ENCODE peak calls at places on chromosome 2, in six cellular contexts. C is heart left ventricle, G is bronchial epithelial cell, F is cardiac muscle cell, I is Calu3, A is PC-9. K is an unnamed sample.

GRCh38 chr2:28185153-28185552 is 207.5 kb upstream of the FOSL2 start:
- DNase-seq in C (no peak), G (peak), F (no peak), I (no peak), A (no peak), K (no peak)

GRCh38 chr2:73285162-73285739 is 973 bp upstream of the FBXO41 start:
- DNase-seq in C (no peak), G (no peak), F (no peak), I (peak), A (no peak), K (no peak)

GRCh38 chr2:241040081-241040803 is 41.8 kb downstream of the SNED1 start:
- DNase-seq in C (no peak), G (no peak), F (no peak), I (no peak), A (no peak), K (no peak)

GRCh38 chr2:240136671-240137292 is 677 bp upstream of the COPS9 start:
- DNase-seq in C (no peak), G (no peak), F (no peak), I (no peak), A (no peak), K (peak)

GRCh38 chr2:200442471-200442870 is 67.4 kb downstream of the KCTD18 start:
- DNase-seq in C (no peak), G (no peak), F (peak), I (no peak), A (no peak), K (no peak)

GRCh38 chr2:128357561-128358370 is 39.1 kb upstream of the HS6ST1 start:
- DNase-seq in C (no peak), G (no peak), F (no peak), I (no peak), A (no peak), K (no peak)

GRCh38 chr2:161796192-161796591 is 172.0 kb downstream of the SLC4A10 start:
- DNase-seq in C (no peak), G (peak), F (peak), I (no peak), A (no peak), K (no peak)

GRCh38 chr2:208072250-208072892 is 47.0 kb upstream of the PLEKHM3 start:
- DNase-seq in C (peak), G (peak), F (peak), I (peak), A (peak), K (peak)

GRCh38 chr2:191496838-191497237 is 181.1 kb upstream of the NABP1 start:
- DNase-seq in C (no peak), G (no peak), F (no peak), I (no peak), A (no peak), K (no peak)
- TF ChIP-seq CTCF in C (no peak), G (no peak), F (no peak), I (no peak), A (no peak), K (no peak)

GRCh38 chr2:11535899-11536344 is 2.1 kb downstream of the GREB1 start:
- DNase-seq in C (no peak), G (no peak), F (no peak), I (no peak), A (no peak), K (no peak)

GRCh38 chr2:11533278-11534077 is at the start of gene GREB1:
- DNase-seq in C (no peak), G (peak), F (no peak), I (no peak), A (no peak), K (no peak)

GRCh38 chr2:11532434-11533055 is 1.3 kb upstream of the GREB1 start:
- DNase-seq in C (no peak), G (peak), F (peak), I (no peak), A (no peak), K (no peak)

GRCh38 chr2:11534078-11534745 is 367 bp downstream of the GREB1 start:
- DNase-seq in C (no peak), G (no peak), F (no peak), I (no peak), A (no peak), K (no peak)

GRCh38 chr2:11534746-11535484 is 1.1 kb downstream of the GREB1 start:
- DNase-seq in C (no peak), G (no peak), F (no peak), I (no peak), A (no peak), K (no peak)
- TF ChIP-seq CTCF in C (no peak), G (no peak), F (peak), I (no peak), A (peak), K (no peak)

DNA sequence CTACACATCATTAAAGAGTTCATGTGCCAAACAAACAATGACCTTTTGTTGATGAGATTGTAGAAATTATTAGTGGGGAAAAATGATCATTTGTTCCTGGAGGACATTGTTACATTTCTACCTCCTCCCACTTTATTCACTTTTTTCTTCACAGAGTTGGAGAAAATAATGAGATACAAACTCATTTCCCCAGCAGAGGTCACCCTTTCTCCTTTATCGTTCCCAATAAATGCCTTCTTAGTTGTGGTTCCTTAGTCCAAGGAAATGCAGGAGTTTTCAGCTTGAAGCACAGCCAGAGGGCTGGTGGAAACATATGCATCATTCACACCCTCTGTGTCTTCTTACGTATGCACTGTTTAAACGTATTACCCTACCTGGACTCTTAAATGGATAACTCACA is 108.8 kb downstream of the SLC4A3 start:
- DNase-seq in C (no peak), G (peak), F (peak), I (peak), A (peak), K (no peak)
- TF ChIP-seq CTCF in C (peak), G (peak), F (peak), I (peak), A (peak), K (peak)

GRCh38 chr2:176134978-176135575 is 5.6 kb downstream of the HOXD8 start:
- DNase-seq in C (no peak), G (no peak), F (no peak), I (no peak), A (no peak), K (no peak)
- TF ChIP-seq CTCF in C (no peak), G (no peak), F (no peak), I (no peak), A (no peak), K (no peak)

GRCh38 chr2:172000696-172001361 is 1.1 kb downstream of the METAP1D start:
- DNase-seq in C (no peak), G (no peak), F (no peak), I (no peak), A (no peak), K (no peak)

GRCh38 chr2:171996021-171996420 is 3.7 kb upstream of the METAP1D start:
- DNase-seq in C (no peak), G (no peak), F (no peak), I (no peak), A (no peak), K (no peak)

GRCh38 chr2:171999125-171999524 is 628 bp upstream of the METAP1D start:
- DNase-seq in C (no peak), G (no peak), F (no peak), I (no peak), A (no peak), K (no peak)

GRCh38 chr2:171995586-171995985 is 4.2 kb upstream of the METAP1D start:
- DNase-seq in C (no peak), G (no peak), F (no peak), I (no peak), A (no peak), K (no peak)

GRCh38 chr2:171999604-172000469 is at the start of gene METAP1D:
- DNase-seq in C (peak), G (peak), F (peak), I (peak), A (peak), K (peak)
- TF ChIP-seq CTCF in C (no peak), G (no peak), F (no peak), I (no peak), A (no peak), K (no peak)

K was measured in tibial artery.